ENCODE peak calls at places on chromosome 10, in seven cellular contexts. S is upper lobe of left lung, F is stomach, J is A549, R is suprapubic skin, H is sigmoid colon, B is tibial nerve. C is an unnamed sample.

GRCh38 chr10:119703903-119704508 is 21.8 kb upstream of the INPP5F start:
- DNase-seq in H (no peak), S (no peak), R (no peak), B (no peak), F (no peak), J (no peak), C (no peak)

GRCh38 chr10:130027716-130028464 is 63.8 kb upstream of the EBF3 start:
- DNase-seq in F (no peak), S (no peak), J (no peak), B (no peak), H (no peak), R (peak; percentile 76), C (no peak)

GRCh38 chr10:113138937-113139585 is 189.0 kb downstream of the TCF7L2 start:
- DNase-seq in S (no peak), R (no peak), B (no peak), H (no peak), J (no peak), F (no peak), C (no peak)

GRCh38 chr10:43259248-43259980 is 7.5 kb downstream of the RASGEF1A start:
- DNase-seq in J (no peak), R (peak; percentile 62), H (no peak), B (peak; percentile 1), F (no peak), S (no peak), C (no peak)

GRCh38 chr10:5555031-5555510 is 30.3 kb downstream of the CALML3 start:
- DNase-seq in H (peak; percentile 63), F (no peak), S (no peak), B (no peak), R (peak; percentile 76), J (no peak), C (peak; percentile 78)

GRCh38 chr10:50572017-50572491 is 51.7 kb downstream of the SGMS1 start:
- DNase-seq in R (no peak), F (no peak), B (no peak), J (no peak), S (no peak), H (no peak), C (no peak)

GRCh38 chr10:33334839-33335549 is 527 bp upstream of the NRP1 start:
- DNase-seq in J (peak; percentile 78), R (peak; percentile 85), S (peak; percentile 66), F (peak; percentile 57), B (peak; percentile 58), H (peak; percentile 90), C (peak; percentile 82)

GRCh38 chr10:110218627-110219026 is 11.2 kb downstream of the MXI1 start:
- DNase-seq in S (peak; percentile 68), F (no peak), H (no peak), J (no peak), R (no peak), B (no peak), C (no peak)

GRCh38 chr10:50421026-50421719 is 169.9 kb upstream of the ASAH2 start:
- DNase-seq in B (peak; percentile 45), H (no peak), R (no peak), F (peak; percentile 41), S (peak; percentile 52), J (peak; percentile 47), C (no peak)

GRCh38 chr10:70880077-70880534 is 8.3 kb downstream of the PCBD1 start:
- DNase-seq in J (peak; percentile 72), B (peak; percentile 88), R (peak; percentile 88), S (peak; percentile 80), F (peak; percentile 83), H (peak; percentile 84), C (peak; percentile 70)

DNA sequence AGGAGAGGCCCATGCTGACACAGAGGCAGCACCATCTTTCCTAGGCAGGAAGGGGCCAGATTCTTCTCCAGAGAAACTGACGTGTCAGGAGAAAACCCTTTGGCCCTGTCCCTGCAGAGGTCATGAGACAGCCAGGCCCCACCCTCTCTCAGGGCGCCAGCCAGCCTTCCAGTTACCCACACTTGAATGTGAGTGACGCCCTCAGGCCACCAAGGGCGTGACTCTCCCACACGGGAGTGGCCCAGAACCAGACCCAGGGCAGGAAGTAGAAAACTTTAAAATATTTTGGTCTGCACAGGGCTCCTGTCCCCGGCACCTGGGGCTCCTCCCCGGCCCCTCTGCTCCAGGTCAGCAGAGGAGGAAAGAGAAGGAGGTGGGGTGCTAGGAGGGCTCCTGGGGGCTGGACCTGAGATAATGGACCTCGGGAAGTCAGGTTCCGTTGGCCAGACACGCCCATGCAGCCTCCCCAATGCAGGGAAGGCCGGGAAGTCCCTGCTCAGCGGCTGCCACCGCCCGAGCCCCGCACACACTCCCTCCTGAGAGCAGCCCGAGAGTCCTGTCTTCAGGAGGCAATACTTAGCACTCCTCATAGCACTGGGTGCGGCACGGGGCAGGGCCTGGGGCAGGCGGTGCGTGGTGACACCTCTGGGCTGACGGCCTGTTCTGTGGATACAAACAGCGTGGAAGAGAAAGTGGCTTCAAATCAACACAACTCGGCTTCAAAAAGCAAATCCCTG is 67.0 kb upstream of the CFAP46 start:
- DNase-seq in B (peak; percentile 60), S (peak; percentile 96), H (peak; percentile 83), F (peak; percentile 76), J (peak; percentile 36), R (no peak), C (no peak)
- TF ChIP-seq POLR2A in B (no peak), S (peak; percentile 45), H (no peak), F (no peak), J (no peak), R (no peak), C (no peak)

GRCh38 chr10:69451209-69451783 is at the start of gene TSPAN15:
- DNase-seq in H (peak; percentile 95), S (peak; percentile 94), R (no peak), F (peak; percentile 95), B (peak; percentile 72), J (peak; percentile 78), C (peak; percentile 80)
- TF ChIP-seq CTCF in H (peak; percentile 8), S (no peak), R (no peak), F (no peak), B (no peak), J (no peak), C (no peak)

GRCh38 chr10:59212399-59212798 is 36.0 kb downstream of the PHYHIPL start:
- DNase-seq in F (no peak), H (no peak), R (no peak), S (no peak), B (no peak), J (no peak), C (no peak)
- TF ChIP-seq EP300 in F (no peak), H (no peak), R (no peak), S (no peak), B (no peak), J (no peak), C (no peak)

GRCh38 chr10:102645388-102645740 is 1.1 kb downstream of the TRIM8 start:
- DNase-seq in B (peak; percentile 74), J (peak; percentile 55), R (peak; percentile 91), F (peak; percentile 88), S (peak; percentile 92), H (peak; percentile 93), C (no peak)
- TF ChIP-seq POLR2A in B (no peak), J (no peak), R (no peak), F (no peak), S (peak; percentile 62), H (no peak), C (no peak)

DNA sequence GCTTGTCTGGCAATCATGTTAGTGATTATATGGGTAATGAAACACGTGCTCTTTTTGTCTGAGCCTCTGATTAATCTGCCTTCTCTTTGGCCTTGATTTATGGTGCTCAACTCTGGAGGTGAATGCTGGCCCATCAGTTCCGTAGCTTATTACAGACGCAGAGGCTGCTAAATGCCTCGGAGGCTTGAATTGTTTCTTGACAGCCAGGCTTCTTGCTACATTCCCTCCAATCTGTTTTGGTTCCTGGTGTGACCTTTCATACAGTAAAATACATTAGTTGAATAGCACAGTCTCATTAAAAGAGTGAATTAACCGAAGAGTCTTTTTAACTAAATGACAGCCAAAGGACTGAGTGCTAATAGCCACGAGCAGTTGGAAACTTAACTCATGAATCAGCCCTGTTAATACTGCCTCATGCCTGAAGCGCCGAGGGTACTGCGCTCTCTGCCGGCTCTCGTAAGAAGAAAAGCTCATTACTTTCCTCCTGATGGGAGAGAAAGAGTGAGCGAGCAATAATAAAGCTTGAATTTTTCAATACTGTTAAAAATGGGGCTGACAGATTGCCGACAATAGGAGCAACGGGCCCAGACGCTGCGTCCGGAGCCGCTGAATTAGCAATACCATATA is 236.4 kb upstream of the GPR26 start:
- DNase-seq in J (no peak), R (no peak), S (no peak), H (no peak), B (no peak), F (no peak), C (no peak)
- TF ChIP-seq CTCF in J (no peak), R (no peak), S (no peak), H (no peak), B (no peak), F (no peak), C (no peak)

DNA sequence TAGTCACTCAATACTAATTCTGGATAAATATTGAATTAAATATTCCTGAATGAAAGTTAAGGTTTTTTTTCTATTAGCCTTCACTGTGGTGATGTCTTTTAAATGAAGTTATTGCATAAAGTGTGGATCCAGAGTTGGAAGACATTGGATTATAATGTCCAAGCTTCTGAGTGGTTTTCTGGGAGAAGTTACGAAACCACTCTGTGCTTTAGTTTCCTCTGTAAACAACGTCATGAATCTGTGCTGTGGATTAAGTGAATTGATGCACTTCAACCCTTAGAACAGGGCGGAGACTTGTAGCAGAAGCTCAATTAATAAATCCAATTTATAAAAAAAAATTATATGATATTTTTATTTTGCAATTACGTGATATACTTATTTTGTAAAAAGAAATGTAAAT is 271.7 kb downstream of the BICC1 start:
- DNase-seq in S (no peak), B (no peak), F (no peak), J (no peak), H (no peak), R (no peak), C (no peak)
- TF ChIP-seq EP300 in S (no peak), B (peak; percentile 28), F (no peak), J (no peak), H (no peak), R (no peak), C (no peak)